ENCODE peak calls at places on chromosomes 1 and 21, in five cellular contexts. I is lung, Y is aorta, Q is ovary, W is ascending aorta. O is an unnamed sample.
A peak's percentile ranks its signal among the peaks of the same experiment; 100 is the strongest.

GRCh38 chr1:228405979-228406265 is 713 bp downstream of the TRIM11 start:
- DNase-seq in Q (no peak), W (no peak), Y (peak; percentile 77), I (no peak), O (no peak)

GRCh38 chr1:40014812-40015594 is 25.5 kb upstream of the CAP1 start:
- DNase-seq in Q (no peak), I (no peak), Y (no peak), W (no peak), O (no peak)

GRCh38 chr1:83490988-83491387 is 507.9 kb downstream of the TTLL7 start:
- DNase-seq in Y (no peak), W (no peak), Q (no peak), I (no peak), O (no peak)

GRCh38 chr1:75611014-75611413 is at the start of gene SLC44A5:
- DNase-seq in I (no peak), W (no peak), Y (no peak), Q (no peak), O (no peak)

GRCh38 chr1:22369294-22370189 is 82.1 kb upstream of the ZBTB40 start:
- DNase-seq in Q (no peak), W (no peak), Y (no peak), I (no peak), O (no peak)

GRCh38 chr1:16430598-16430997 is 6.6 kb downstream of the SPATA21 start:
- DNase-seq in Q (no peak), Y (no peak), I (no peak), W (no peak), O (no peak)

GRCh38 chr1:111366256-111366655 is 61.3 kb downstream of the OVGP1 start:
- DNase-seq in I (no peak), W (no peak), Y (no peak), Q (no peak), O (no peak)

GRCh38 chr1:236514703-236515442 is 8.9 kb upstream of the LGALS8 start:
- DNase-seq in W (no peak), Q (no peak), I (no peak), Y (no peak), O (no peak)

GRCh38 chr1:8987881-8988617 is 38.2 kb downstream of the SLC2A7 start:
- DNase-seq in I (peak; percentile 42), Q (peak; percentile 73), W (no peak), Y (peak; percentile 85), O (no peak)

GRCh38 chr1:216521477-216521876 is 98.2 kb upstream of the USH2A start:
- DNase-seq in I (no peak), Q (no peak), W (no peak), Y (no peak), O (no peak)

GRCh38 chr1:220528679-220529529 is 968 bp downstream of the MARK1 start:
- DNase-seq in I (no peak), W (no peak), Q (no peak), Y (peak; percentile 77), O (no peak)

GRCh38 chr1:220797553-220797952 is 10.8 kb downstream of the MTARC1 start:
- DNase-seq in Y (no peak), Q (no peak), W (no peak), I (no peak), O (no peak)

GRCh38 chr21:40511976-40512375 is 335.0 kb downstream of the DSCAM start:
- DNase-seq in W (no peak), I (no peak), Q (no peak), Y (no peak), O (no peak)

GRCh38 chr1:161071886-161072371 is 2.2 kb upstream of the ARHGAP30 start:
- DNase-seq in Y (no peak), I (peak; percentile 65), W (peak; percentile 75), Q (no peak), O (peak; percentile 78)

DNA sequence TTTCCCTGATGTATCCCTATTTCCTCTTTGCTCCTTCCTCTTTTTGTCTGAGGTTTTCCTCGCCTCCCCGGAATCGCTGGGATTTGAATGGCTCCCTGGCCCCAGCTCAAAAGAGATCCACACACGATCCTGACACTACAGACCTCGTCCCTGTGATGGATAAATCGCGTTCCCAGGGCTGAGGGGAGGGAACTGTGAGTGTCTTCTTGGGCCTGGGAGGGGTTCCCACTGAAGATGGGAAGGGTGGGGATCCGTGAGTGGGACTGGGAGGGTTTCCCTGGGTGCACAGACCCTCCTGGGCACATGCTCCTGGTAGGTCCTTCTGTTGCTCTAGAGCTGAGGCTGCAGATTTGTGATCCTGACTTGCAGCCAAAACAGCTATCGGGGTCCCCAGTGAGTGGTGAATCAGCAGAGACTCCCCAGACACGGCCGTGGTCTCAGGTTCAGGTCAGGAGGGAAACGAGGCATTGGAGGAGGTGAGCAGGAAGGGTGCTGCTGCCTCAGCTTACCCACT is 591.0 kb downstream of the PTPRU start:
- DNase-seq in W (no peak), Y (peak; percentile 51), Q (no peak), I (no peak), O (no peak)
- H3K27me3 ChIP-seq in W (no peaks in the 10 kb centered on the region), Y (no peaks in the 10 kb centered on the region), Q (no peaks in the 10 kb centered on the region), I (no peaks in the 10 kb centered on the region), O (no peaks in the 10 kb centered on the region)

DNA sequence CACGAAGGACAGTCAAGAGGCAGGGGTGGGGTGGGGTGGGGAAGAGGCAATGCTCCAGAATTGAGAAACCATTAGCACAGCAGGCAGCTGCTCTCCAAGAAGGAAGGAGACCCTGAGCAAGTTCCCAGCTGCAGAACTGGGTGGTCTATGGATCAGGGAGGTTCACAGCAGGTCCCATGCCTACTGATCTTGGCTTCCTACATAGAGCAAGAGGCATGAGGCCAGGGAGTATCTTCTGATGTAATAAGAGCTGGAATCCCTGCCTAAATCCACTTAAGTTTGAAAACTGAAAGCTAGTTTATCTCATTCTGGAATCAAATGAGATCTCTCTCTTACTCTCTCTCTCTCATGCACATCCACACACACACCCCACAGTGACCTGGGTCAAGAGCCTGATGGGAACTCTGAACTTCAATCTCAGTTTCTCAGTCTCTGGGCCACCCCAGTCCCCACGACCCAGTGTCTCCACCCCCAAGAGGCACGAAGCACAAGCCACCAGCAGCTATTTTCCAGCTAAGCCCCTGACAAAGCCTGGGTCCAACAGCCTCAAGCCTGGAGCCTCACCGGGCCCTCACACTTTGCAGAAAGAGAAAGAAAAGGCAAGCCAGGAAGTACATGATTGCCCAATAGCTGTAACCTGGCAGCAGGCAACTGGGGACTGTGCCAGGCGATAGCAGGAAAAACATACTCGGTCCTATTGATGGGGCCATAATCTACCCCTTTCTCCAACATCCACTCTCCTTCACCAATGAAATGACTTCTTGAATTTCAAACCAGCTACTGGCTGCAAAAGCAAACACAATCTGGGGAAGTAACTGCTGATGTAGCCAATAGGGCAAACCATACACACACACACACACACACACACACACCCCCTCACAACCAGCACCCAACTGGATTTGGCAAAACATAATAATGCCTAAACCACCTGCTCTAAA is 2.2 kb downstream of the NUAK2 start:
- DNase-seq in Q (peak; percentile 59), Y (no peak), I (peak; percentile 85), W (peak; percentile 78), O (no peak)
- H3K4me1 ChIP-seq in Q (peaks cover 15% of the 10 kb centered on the region), Y (no peaks in the 10 kb centered on the region), I (peaks cover 39% of the 10 kb centered on the region), W (peaks cover 21% of the 10 kb centered on the region), O (peaks cover 42% of the 10 kb centered on the region)

DNA sequence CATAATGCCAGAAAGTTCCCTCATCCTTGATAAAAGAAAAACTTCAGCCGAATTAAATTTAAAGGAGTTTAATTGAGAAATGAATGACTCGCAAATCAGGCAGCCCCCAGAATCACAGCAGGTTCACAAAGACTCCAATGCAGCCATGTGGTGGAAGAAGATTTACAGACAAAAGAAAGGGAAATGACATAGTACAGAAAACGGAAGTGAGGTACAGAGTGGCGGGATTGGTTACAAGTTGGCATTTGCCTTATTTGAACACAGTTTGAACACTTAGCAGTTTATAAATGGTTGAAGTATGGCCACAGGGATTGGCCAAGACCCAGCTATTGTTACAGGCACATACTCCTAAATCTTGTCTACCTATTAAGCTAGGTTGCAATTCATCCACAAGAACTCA is 46.6 kb downstream of the HIVEP3 start:
- DNase-seq in Y (no peak), I (no peak), W (peak; percentile 25), Q (no peak), O (no peak)
- H3K27me3 ChIP-seq in Y (no peaks in the 10 kb centered on the region), I (no peaks in the 10 kb centered on the region), W (no peaks in the 10 kb centered on the region), Q (no peaks in the 10 kb centered on the region), O (no peaks in the 10 kb centered on the region)

DNA sequence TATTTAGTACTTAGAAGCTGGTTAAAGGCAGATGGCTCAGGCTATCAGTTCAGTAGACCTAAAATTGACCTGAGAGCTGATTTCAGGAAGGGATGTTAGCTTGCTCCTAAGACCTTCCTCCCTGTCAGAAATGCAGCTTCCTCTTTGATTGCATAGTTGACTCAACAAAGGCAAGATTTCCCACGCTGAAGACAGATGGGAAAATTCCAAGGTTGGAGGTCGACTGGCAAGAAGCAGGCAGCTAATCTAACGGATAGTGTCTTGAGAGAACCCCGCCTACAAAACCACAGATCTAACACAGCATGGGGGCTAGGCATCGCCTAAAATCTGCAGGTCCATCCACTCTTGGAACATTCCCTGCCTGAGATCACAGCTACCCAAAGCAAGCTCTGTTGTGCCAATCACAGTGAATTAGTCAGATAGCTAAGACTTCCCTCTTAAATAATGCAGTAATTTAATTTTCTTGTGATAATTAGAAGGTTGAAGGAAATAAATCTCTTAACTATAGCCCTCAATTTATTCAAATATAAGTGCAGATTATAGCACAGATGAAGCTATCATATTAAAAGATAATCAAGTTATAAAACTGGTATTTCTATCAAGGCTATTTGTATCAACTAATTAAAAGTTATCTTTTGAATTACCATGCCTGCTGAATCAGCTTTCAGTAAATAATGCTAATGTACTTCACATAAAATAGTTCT is 357.8 kb upstream of the SGIP1 start:
- DNase-seq in W (no peak), Q (no peak), I (no peak), Y (no peak), O (no peak)
- H3K4me1 ChIP-seq in W (no peaks in the 10 kb centered on the region), Q (no peaks in the 10 kb centered on the region), I (no peaks in the 10 kb centered on the region), Y (no peaks in the 10 kb centered on the region), O (no peaks in the 10 kb centered on the region)